ENCODE peak calls at places on chromosome 17, in five cellular contexts. L is AG08395; V is stimulated activated CD4-positive, alpha-beta T cell treated with anti-CD3 and anti-CD28 coated beads, Interleukin-4, amount 100 ng/mL, for 24 hours; F is HEK293T; Q is KG1. B is an unnamed sample.

GRCh38 chr17:35052240-35052608 is 11.3 kb downstream of the RFFL start:
- DNase-seq in F (no peak), V (no peak), Q (no peak), L (peak), B (no peak)

GRCh38 chr17:31535581-31535981 is 144.1 kb downstream of the RAB11FIP4 start:
- DNase-seq in V (peak), F (no peak), Q (no peak), L (no peak), B (no peak)

GRCh38 chr17:2241823-2242222 is 61.8 kb downstream of the SMG6 start:
- DNase-seq in V (no peak), F (no peak), Q (no peak), L (peak), B (no peak)

GRCh38 chr17:43368740-43369506 is 29.9 kb upstream of the ARL4D start:
- DNase-seq in Q (peak), F (peak), L (peak), V (peak), B (peak)

GRCh38 chr17:75848523-75849303 is 4.5 kb upstream of the UNC13D start:
- DNase-seq in V (peak), L (no peak), Q (no peak), F (peak), B (peak)

GRCh38 chr17:64771980-64772844 is 110.1 kb upstream of the SMURF2 start:
- DNase-seq in V (no peak), L (no peak), Q (no peak), F (no peak), B (no peak)

GRCh38 chr17:38850374-38850773 is 3.1 kb downstream of the RPL23 start:
- DNase-seq in L (no peak), V (no peak), F (no peak), Q (no peak), B (no peak)

GRCh38 chr17:48351916-48352332 is 78.1 kb downstream of the SKAP1 start:
- DNase-seq in L (peak), F (peak), Q (no peak), V (no peak), B (peak)

GRCh38 chr17:4679652-4680051 is 24.3 kb downstream of the PELP1 start:
- DNase-seq in Q (no peak), L (peak), V (no peak), F (no peak), B (no peak)

GRCh38 chr17:66715076-66715675 is 119.7 kb upstream of the CACNG5 start:
- DNase-seq in F (no peak), L (no peak), V (no peak), Q (no peak), B (no peak)

GRCh38 chr17:39208136-39208535 is 8.1 kb downstream of the RPL19 start:
- DNase-seq in Q (no peak), L (no peak), F (no peak), V (no peak), B (no peak)